ENCODE peak calls at places on chromosomes 16 and 17, in seven cellular contexts. J is kidney tubule cell; C is HAP-1; V is HFFc6; T is EH; U is nucleus accumbens; Q is activated CD8-positive, alpha-beta memory T cell treated with anti-CD3 and anti-CD28 coated beads for 24 hours. Y is an unnamed sample.

GRCh38 chr16:27642753-27643152 is 92.8 kb downstream of the KATNIP start:
- DNase-seq in J (peak; percentile 15), C (no peak), V (peak; percentile 3), T (peak; percentile 33), U (no peak), Q (no peak), Y (peak; percentile 15)

GRCh38 chr17:80892900-80893603 is 98.6 kb upstream of the CHMP6 start:
- DNase-seq in J (no peak), C (no peak), V (no peak), T (peak; percentile 82), U (no peak), Q (peak; percentile 73), Y (peak; percentile 56)

GRCh38 chr17:49775546-49776260 is 11.8 kb upstream of the FAM117A start:
- DNase-seq in J (peak; percentile 58), C (no peak), V (no peak), T (peak; percentile 52), U (no peak), Q (no peak), Y (peak; percentile 65)

GRCh38 chr16:472199-472504 is 46.7 kb downstream of the RAB11FIP3 start:
- DNase-seq in J (no peak), C (no peak), V (no peak), T (no peak), U (no peak), Q (no peak), Y (no peak)

GRCh38 chr16:22189473-22190168 is 16.5 kb upstream of the EEF2K start:
- DNase-seq in J (peak; percentile 69), C (no peak), V (no peak), T (peak; percentile 38), U (no peak), Q (peak; percentile 72), Y (peak; percentile 26)

GRCh38 chr16:762049-762513 is 1.5 kb downstream of the MSLN start:
- DNase-seq in J (no peak), C (no peak), V (no peak), T (no peak), U (no peak), Q (no peak), Y (no peak)

GRCh38 chr16:72172105-72173034 is at the start of gene PMFBP1:
- DNase-seq in J (peak; percentile 95), C (no peak), V (peak; percentile 90), T (peak; percentile 79), U (peak; percentile 12), Q (no peak), Y (peak; percentile 86)

GRCh38 chr17:80328620-80329380 is 68.1 kb downstream of the RNF213 start:
- DNase-seq in J (no peak), C (no peak), V (no peak), T (no peak), U (no peak), Q (no peak), Y (no peak)

GRCh38 chr17:17494499-17495447 is 1.4 kb downstream of the RASD1 start:
- DNase-seq in J (peak; percentile 63), C (no peak), V (no peak), T (peak; percentile 60), U (no peak), Q (peak; percentile 67), Y (peak; percentile 18)

GRCh38 chr17:57484081-57484666 is 227.9 kb downstream of the MSI2 start:
- DNase-seq in J (peak; percentile 9), C (no peak), V (peak; percentile 68), T (peak; percentile 78), U (no peak), Q (no peak), Y (no peak)

GRCh38 chr16:82855471-82855870 is 228.7 kb downstream of the CDH13 start:
- DNase-seq in J (no peak), C (no peak), V (no peak), T (peak; percentile 53), U (no peak), Q (no peak), Y (no peak)

GRCh38 chr17:81434079-81434478 is 38.8 kb downstream of the BAHCC1 start:
- DNase-seq in J (peak; percentile 62), C (no peak), V (no peak), T (peak; percentile 33), U (no peak), Q (no peak), Y (peak; percentile 36)

GRCh38 chr17:10292057-10292931 is 80.5 kb downstream of the MYH13 start:
- DNase-seq in J (peak; percentile 73), C (no peak), V (peak; percentile 41), T (peak; percentile 41), U (no peak), Q (no peak), Y (no peak)

GRCh38 chr17:74297941-74298340 is 23.9 kb downstream of the DNAI2 start:
- DNase-seq in J (peak; percentile 69), C (no peak), V (no peak), T (no peak), U (no peak), Q (no peak), Y (no peak)

GRCh38 chr17:74369221-74369620 is 1.9 kb downstream of the GPR142 start:
- DNase-seq in J (no peak), C (no peak), V (no peak), T (no peak), U (no peak), Q (peak; percentile 81), Y (no peak)

GRCh38 chr16:87350681-87351319 is 32.8 kb downstream of the FBXO31 start:
- DNase-seq in J (no peak), C (no peak), V (peak; percentile 57), T (peak; percentile 82), U (no peak), Q (no peak), Y (no peak)

GRCh38 chr17:71118039-71118438 is 948.7 kb downstream of the KCNJ2 start:
- DNase-seq in J (peak; percentile 55), C (no peak), V (no peak), T (peak; percentile 16), U (no peak), Q (no peak), Y (peak; percentile 42)

GRCh38 chr17:78530675-78531074 is 46.5 kb downstream of the DNAH17 start:
- DNase-seq in J (no peak), C (no peak), V (no peak), T (no peak), U (no peak), Q (no peak), Y (no peak)

GRCh38 chr17:81365601-81366585 is 29.4 kb upstream of the BAHCC1 start:
- DNase-seq in J (peak; percentile 95), C (no peak), V (no peak), T (no peak), U (no peak), Q (no peak), Y (peak; percentile 97)

GRCh38 chr16:70444249-70445063 is 5.6 kb upstream of the ST3GAL2 start:
- DNase-seq in J (no peak), C (no peak), V (no peak), T (no peak), U (no peak), Q (no peak), Y (no peak)

GRCh38 chr17:45138911-45139532 is 3.5 kb downstream of the ACBD4 start:
- DNase-seq in J (no peak), C (no peak), V (no peak), T (no peak), U (no peak), Q (no peak), Y (no peak)

GRCh38 chr16:87682852-87683399 is 80.6 kb downstream of the JPH3 start:
- DNase-seq in J (no peak), C (no peak), V (no peak), T (no peak), U (no peak), Q (no peak), Y (no peak)

GRCh38 chr16:75230471-75231110 is 11.8 kb downstream of the CTRB1 start:
- DNase-seq in J (peak; percentile 78), C (no peak), V (no peak), T (no peak), U (no peak), Q (no peak), Y (no peak)

GRCh38 chr16:76956801-76957200 is 234.2 kb upstream of the MON1B start:
- DNase-seq in J (no peak), C (no peak), V (no peak), T (no peak), U (no peak), Q (no peak), Y (no peak)

GRCh38 chr16:13909872-13910303 is 10.1 kb upstream of the ERCC4 start:
- DNase-seq in J (peak; percentile 26), C (no peak), V (peak; percentile 41), T (peak; percentile 24), U (no peak), Q (no peak), Y (peak; percentile 63)

GRCh38 chr17:41026668-41027471 is at the start of gene KRTAP1-5:
- DNase-seq in J (no peak), C (no peak), V (peak; percentile 74), T (peak; percentile 94), U (no peak), Q (no peak), Y (no peak)

GRCh38 chr16:73771676-73772075 is 524.9 kb upstream of the PSMD7 start:
- DNase-seq in J (no peak), C (no peak), V (peak; percentile 34), T (peak; percentile 64), U (no peak), Q (no peak), Y (peak; percentile 2)

GRCh38 chr16:80948886-80949502 is 57.7 kb downstream of the CMC2 start:
- DNase-seq in J (peak; percentile 35), C (peak; percentile 45), V (peak; percentile 29), T (peak; percentile 61), U (peak; percentile 40), Q (no peak), Y (no peak)

GRCh38 chr16:17836868-17837602 is 366.3 kb upstream of the XYLT1 start:
- DNase-seq in J (no peak), C (no peak), V (peak; percentile 96), T (peak; percentile 99), U (no peak), Q (no peak), Y (no peak)

GRCh38 chr17:3534881-3535252 is 22.7 kb downstream of the TRPV3 start:
- DNase-seq in J (peak; percentile 34), C (no peak), V (no peak), T (peak; percentile 66), U (peak; percentile 36), Q (no peak), Y (no peak)

GRCh38 chr16:23365602-23366240 is 63.6 kb downstream of the SCNN1B start:
- DNase-seq in J (peak; percentile 31), C (no peak), V (no peak), T (no peak), U (no peak), Q (no peak), Y (no peak)

GRCh38 chr16:70529051-70529777 is 5.6 kb downstream of the SF3B3 start:
- DNase-seq in J (peak; percentile 52), C (no peak), V (peak; percentile 70), T (peak; percentile 78), U (no peak), Q (no peak), Y (peak; percentile 48)

GRCh38 chr17:28317099-28317964 is 1.7 kb upstream of the TMEM97 start:
- DNase-seq in J (no peak), C (no peak), V (no peak), T (no peak), U (no peak), Q (no peak), Y (no peak)

GRCh38 chr17:69175812-69176517 is 34.3 kb upstream of the ABCA6 start:
- DNase-seq in J (peak; percentile 80), C (no peak), V (peak; percentile 74), T (peak; percentile 87), U (no peak), Q (no peak), Y (peak; percentile 83)

GRCh38 chr16:55832425-55832787 is 490 bp downstream of the CES1 start:
- DNase-seq in J (no peak), C (no peak), V (no peak), T (no peak), U (no peak), Q (no peak), Y (no peak)

GRCh38 chr16:78684040-78684611 is 584.7 kb downstream of the WWOX start:
- DNase-seq in J (peak; percentile 12), C (no peak), V (peak; percentile 39), T (peak; percentile 51), U (no peak), Q (no peak), Y (no peak)

GRCh38 chr17:48852251-48852650 is 21.4 kb downstream of the CALCOCO2 start:
- DNase-seq in J (no peak), C (no peak), V (no peak), T (no peak), U (no peak), Q (no peak), Y (no peak)

Y was measured in renal cortical epithelial cell.